ENCODE peak calls at places on chromosomes 7 and 10, in six cellular contexts. H is pancreas, N is thoracic aorta, S is fibroblast of lung, I is mesenchymal stem cell, L is IMR-90. Q is an unnamed sample.

GRCh38 chr10:43965033-43965917 is 316.6 kb upstream of the ZNF32 start:
- DNase-seq in H (no peak), N (no peak), S (peak; percentile 93), I (peak; percentile 68), L (peak; percentile 26), Q (peak; percentile 38)

GRCh38 chr10:90935581-90936292 is 14.8 kb upstream of the ANKRD1 start:
- DNase-seq in H (no peak), N (no peak), S (peak; percentile 45), I (peak; percentile 61), L (peak; percentile 19), Q (no peak)

GRCh38 chr7:157391036-157391710 is 54.4 kb downstream of the DNAJB6 start:
- DNase-seq in H (no peak), N (no peak), S (no peak), I (no peak), L (no peak), Q (no peak)

GRCh38 chr10:31768467-31768866 is 160.2 kb downstream of the ARHGAP12 start:
- DNase-seq in H (no peak), N (no peak), S (peak; percentile 64), I (peak; percentile 18), L (peak; percentile 78), Q (no peak)

GRCh38 chr10:97022616-97023015 is 163.1 kb downstream of the SLIT1 start:
- DNase-seq in H (no peak), N (no peak), S (no peak), I (no peak), L (no peak), Q (no peak)

GRCh38 chr7:117014673-117015133 is 61.4 kb downstream of the ST7 start:
- DNase-seq in H (no peak), N (no peak), S (peak; percentile 65), I (peak; percentile 78), L (peak; percentile 68), Q (peak; percentile 75)

GRCh38 chr10:16944961-16945360 is 127.7 kb upstream of the RSU1 start:
- DNase-seq in H (no peak), N (no peak), S (no peak), I (no peak), L (no peak), Q (no peak)

GRCh38 chr10:32954080-32954479 is 4.0 kb downstream of the ITGB1 start:
- DNase-seq in H (no peak), N (no peak), S (no peak), I (no peak), L (no peak), Q (no peak)

GRCh38 chr7:123901111-123901510 is 23.9 kb upstream of the SPAM1 start:
- DNase-seq in H (no peak), N (no peak), S (no peak), I (no peak), L (no peak), Q (no peak)

GRCh38 chr10:43966571-43966965 is 317.9 kb upstream of the ZNF32 start:
- DNase-seq in H (no peak), N (no peak), S (no peak), I (no peak), L (no peak), Q (no peak)

GRCh38 chr10:19756919-19757318 is 59.3 kb upstream of the PLXDC2 start:
- DNase-seq in H (no peak), N (no peak), S (no peak), I (no peak), L (no peak), Q (no peak)

GRCh38 chr10:52623761-52624160 is 148.8 kb downstream of the MBL2 start:
- DNase-seq in H (no peak), N (no peak), S (peak; percentile 39), I (peak; percentile 3), L (peak; percentile 21), Q (no peak)

GRCh38 chr10:46526682-46527038 is 29.8 kb downstream of the GPRIN2 start:
- DNase-seq in H (peak; percentile 43), N (no peak), S (peak; percentile 19), I (no peak), L (no peak), Q (no peak)

GRCh38 chr7:47361229-47361628 is 220.7 kb downstream of the TNS3 start:
- DNase-seq in H (no peak), N (no peak), S (no peak), I (no peak), L (no peak), Q (no peak)
- H3K27ac ChIP-seq in H (no peak overlapping the region), N (no peak overlapping the region), S (no peak overlapping the region), I (peak overlapping the region; percentile 1), L (no peak overlapping the region), Q (no peak overlapping the region)

GRCh38 chr7:130994378-130995115 is 260.5 kb upstream of the KLF14 start:
- DNase-seq in H (no peak), N (no peak), S (peak; percentile 64), I (no peak), L (no peak), Q (no peak)

GRCh38 chr7:130996841-130997231 is 262.8 kb upstream of the KLF14 start:
- DNase-seq in H (no peak), N (no peak), S (peak; percentile 63), I (peak; percentile 79), L (peak; percentile 61), Q (peak; percentile 34)

GRCh38 chr7:130995252-130996081 is 261.5 kb upstream of the KLF14 start:
- DNase-seq in H (no peak), N (no peak), S (peak; percentile 42), I (no peak), L (no peak), Q (no peak)

GRCh38 chr7:130996205-130996840 is 262.3 kb upstream of the KLF14 start:
- DNase-seq in H (no peak), N (no peak), S (no peak), I (no peak), L (no peak), Q (no peak)

GRCh38 chr7:130993671-130994365 is 259.8 kb upstream of the KLF14 start:
- DNase-seq in H (no peak), N (no peak), S (no peak), I (no peak), L (no peak), Q (no peak)
- H3K27ac ChIP-seq in H (peak overlapping the region; percentile 59), N (peak overlapping the region; percentile 65), S (no peak overlapping the region), I (no peak overlapping the region), L (no peak overlapping the region), Q (no peak overlapping the region)

DNA sequence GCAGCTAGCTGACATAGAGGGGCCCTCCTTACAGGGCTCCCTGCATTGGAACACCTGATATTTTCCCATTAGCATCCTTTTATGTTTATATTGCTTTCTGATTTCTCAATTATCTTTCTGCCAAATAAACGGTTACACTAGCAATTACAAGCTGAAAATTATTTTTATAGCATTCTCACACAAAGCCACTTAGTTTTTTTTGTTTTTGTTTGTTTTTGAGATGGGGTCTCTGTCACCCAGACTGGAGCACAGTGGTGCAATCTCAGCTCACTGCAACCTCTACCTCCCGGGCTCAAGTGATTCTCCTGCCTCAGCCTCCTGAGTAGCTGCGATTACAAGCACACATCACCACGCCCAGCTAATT is 9.9 kb upstream of the ZC3HAV1 start:
- DNase-seq in H (no peak), N (no peak), S (no peak), I (no peak), L (no peak), Q (no peak)
- H3K27ac ChIP-seq in H (no peak overlapping the region), N (no peak overlapping the region), S (no peak overlapping the region), I (no peak overlapping the region), L (no peak overlapping the region), Q (no peak overlapping the region)

DNA sequence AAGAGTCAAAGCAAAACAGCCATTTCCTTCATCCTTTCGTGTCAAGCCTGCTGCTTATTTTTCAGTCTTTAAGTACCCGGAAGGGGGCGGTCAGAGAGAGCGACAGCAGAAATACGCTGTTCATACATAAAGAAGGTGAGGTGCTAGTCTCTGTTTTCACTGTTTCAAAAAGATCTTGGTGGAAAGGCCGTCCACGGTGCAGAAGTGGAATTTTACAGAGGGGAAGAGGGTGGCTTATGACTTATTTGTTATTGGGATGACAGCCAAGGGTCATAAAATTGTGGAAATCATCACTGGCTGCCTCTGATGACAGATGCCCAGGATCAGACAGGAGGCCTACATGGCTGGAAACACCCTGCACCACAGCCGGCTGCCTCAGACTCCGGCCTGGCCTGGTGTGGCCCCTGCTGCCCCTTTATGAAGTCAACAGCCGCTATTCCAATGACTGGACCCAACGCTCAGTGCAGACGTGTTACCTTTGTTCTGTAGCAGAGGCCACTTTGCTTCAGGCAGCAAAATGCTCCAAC is 57.0 kb downstream of the HIPK2 start:
- DNase-seq in H (no peak), N (no peak), S (no peak), I (peak; percentile 78), L (peak; percentile 52), Q (no peak)
- H3K27ac ChIP-seq in H (no peak overlapping the region), N (peak overlapping the region; percentile 29), S (no peak overlapping the region), I (peak overlapping the region; percentile 32), L (peak overlapping the region; percentile 10), Q (peak overlapping the region; percentile 39)

DNA sequence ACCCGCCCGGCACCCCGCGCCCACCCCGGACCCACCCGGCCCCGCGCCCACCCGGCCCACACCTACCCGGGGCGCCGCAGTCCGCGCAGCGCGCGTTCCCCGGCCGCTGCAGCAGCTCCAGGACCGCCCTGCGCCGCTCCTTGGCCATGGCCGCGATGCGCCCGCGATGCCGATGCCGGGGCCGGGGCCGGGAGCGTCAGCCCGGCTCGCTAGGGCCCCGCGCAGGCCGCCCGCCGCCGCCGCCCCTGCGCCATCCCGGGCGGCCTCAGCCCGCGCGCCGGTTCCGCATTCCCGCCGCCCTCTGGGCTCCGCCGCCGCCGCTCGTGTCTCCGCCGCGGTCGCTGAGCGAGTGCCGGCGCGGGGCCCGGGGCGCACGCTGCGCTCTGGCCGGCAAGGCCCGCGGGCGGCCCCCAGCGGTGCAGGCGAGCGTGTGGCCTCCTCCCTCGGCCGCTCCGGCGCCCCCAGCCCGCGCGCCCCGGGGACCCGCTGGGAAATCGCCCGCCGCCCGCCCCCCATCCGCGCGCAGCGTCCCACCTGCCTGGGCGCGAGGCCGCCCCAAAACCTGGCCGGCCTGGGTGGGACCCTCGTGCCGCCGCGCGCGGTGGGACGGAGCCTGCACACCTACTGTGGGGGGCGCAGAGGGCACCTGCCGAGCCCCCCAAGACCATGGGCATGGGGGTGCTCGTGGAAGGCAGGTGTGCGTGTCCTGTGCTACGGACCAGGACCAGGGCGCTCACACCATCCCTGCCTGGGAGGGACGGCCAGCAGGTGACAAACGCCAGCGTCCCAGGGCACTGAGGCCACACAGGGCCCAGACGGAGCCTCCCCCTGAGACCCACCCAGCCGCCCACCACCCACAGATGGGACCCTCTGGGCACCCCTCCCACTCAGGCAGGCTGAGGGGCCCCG is at the start of gene ADAP1:
- DNase-seq in H (peak; percentile 77), N (no peak), S (peak; percentile 55), I (peak; percentile 49), L (peak; percentile 47), Q (no peak)
- H3K27ac ChIP-seq in H (no peak within 1 kb of the TSS), N (peak within 1 kb of the TSS; percentile 34), S (no peak within 1 kb of the TSS), I (no peak within 1 kb of the TSS), L (no peak within 1 kb of the TSS), Q (no peak within 1 kb of the TSS)

DNA sequence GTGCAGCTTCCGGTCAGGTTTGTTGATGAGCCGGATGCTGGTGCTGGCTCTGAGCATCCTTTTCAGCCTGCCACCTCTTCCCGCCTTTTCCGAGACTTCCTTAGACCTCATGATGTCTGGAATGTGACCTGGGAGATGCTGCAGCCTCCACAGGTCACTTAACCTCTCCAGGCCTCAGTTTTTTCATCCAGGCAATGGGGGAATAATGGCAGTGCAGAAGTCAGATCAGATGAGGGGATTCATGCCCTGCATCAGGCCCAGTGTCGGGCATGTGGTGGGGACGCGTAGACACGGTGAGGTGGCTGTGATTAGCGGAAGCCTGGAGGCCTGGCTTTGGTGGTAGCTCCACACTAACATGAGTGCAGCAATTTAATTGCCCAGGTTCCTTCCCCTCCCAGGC is 24.6 kb downstream of the PFKFB3 start:
- DNase-seq in H (no peak), N (no peak), S (no peak), I (no peak), L (no peak), Q (no peak)
- H3K27ac ChIP-seq in H (no peak overlapping the region), N (peak overlapping the region; percentile 46), S (no peak overlapping the region), I (no peak overlapping the region), L (no peak overlapping the region), Q (no peak overlapping the region)

Q was measured in brain microvascular endothelial cell.